ENCODE peak calls at places on chromosomes 6 and 20, in ten cellular contexts. One of them, this sample, is unnamed. For H3K36me3, the result is how much of the 10 kb centered on the place peaks cover.

GRCh38 chr20:63192721-63193120 is 23.2 kb downstream of the YTHDF1 start:
- DNase-seq in spleen: no peak
- DNase-seq in right atrium auricular region: no peak
- DNase-seq in stomach: no peak
- DNase-seq in neuronal stem cell: no peak
- DNase-seq in GM23338: no peak
- DNase-seq in endodermal cell: no peak
- DNase-seq in right lobe of liver: no peak
- DNase-seq in breast epithelium: no peak
- DNase-seq in pancreas: no peak
- DNase-seq in this sample: peak

GRCh38 chr20:5569021-5569420 is 181.2 kb upstream of the SHLD1 start:
- DNase-seq in breast epithelium: no peak
- DNase-seq in right lobe of liver: no peak
- DNase-seq in GM23338: peak
- DNase-seq in pancreas: no peak
- DNase-seq in spleen: no peak
- DNase-seq in neuronal stem cell: no peak
- DNase-seq in right atrium auricular region: no peak
- DNase-seq in stomach: no peak
- DNase-seq in endodermal cell: no peak
- DNase-seq in this sample: no peak

GRCh38 chr6:160523223-160523622 is 140.9 kb downstream of the LPA start:
- DNase-seq in stomach: no peak
- DNase-seq in neuronal stem cell: no peak
- DNase-seq in right atrium auricular region: no peak
- DNase-seq in pancreas: no peak
- DNase-seq in right lobe of liver: no peak
- DNase-seq in breast epithelium: no peak
- DNase-seq in endodermal cell: no peak
- DNase-seq in GM23338: no peak
- DNase-seq in spleen: no peak
- DNase-seq in this sample: no peak

GRCh38 chr6:70672549-70672948 is 4.9 kb downstream of the SMAP1 start:
- DNase-seq in stomach: no peak
- DNase-seq in endodermal cell: no peak
- DNase-seq in spleen: no peak
- DNase-seq in right lobe of liver: no peak
- DNase-seq in neuronal stem cell: no peak
- DNase-seq in GM23338: no peak
- DNase-seq in breast epithelium: no peak
- DNase-seq in pancreas: no peak
- DNase-seq in right atrium auricular region: no peak
- DNase-seq in this sample: no peak

GRCh38 chr20:58244517-58245030 is 16.1 kb upstream of the ANKRD60 start:
- DNase-seq in right lobe of liver: no peak
- DNase-seq in right atrium auricular region: no peak
- DNase-seq in spleen: no peak
- DNase-seq in breast epithelium: no peak
- DNase-seq in endodermal cell: no peak
- DNase-seq in neuronal stem cell: no peak
- DNase-seq in GM23338: no peak
- DNase-seq in stomach: no peak
- DNase-seq in pancreas: no peak
- DNase-seq in this sample: peak

GRCh38 chr20:11001767-11002540 is 328.2 kb upstream of the JAG1 start:
- DNase-seq in breast epithelium: peak
- DNase-seq in spleen: no peak
- DNase-seq in neuronal stem cell: no peak
- DNase-seq in GM23338: no peak
- DNase-seq in right lobe of liver: no peak
- DNase-seq in endodermal cell: no peak
- DNase-seq in right atrium auricular region: no peak
- DNase-seq in pancreas: no peak
- DNase-seq in stomach: no peak
- DNase-seq in this sample: peak

GRCh38 chr20:3710703-3711417 is 1.5 kb downstream of the SIGLEC1 start:
- DNase-seq in GM23338: peak
- DNase-seq in pancreas: peak
- DNase-seq in breast epithelium: no peak
- DNase-seq in spleen: peak
- DNase-seq in right lobe of liver: peak
- DNase-seq in endodermal cell: peak
- DNase-seq in neuronal stem cell: peak
- DNase-seq in right atrium auricular region: peak
- DNase-seq in stomach: peak
- DNase-seq in this sample: no peak

GRCh38 chr6:154343473-154344308 is 12.9 kb downstream of the IPCEF1 start:
- DNase-seq in endodermal cell: peak
- DNase-seq in breast epithelium: peak
- DNase-seq in spleen: no peak
- DNase-seq in GM23338: peak
- DNase-seq in neuronal stem cell: no peak
- DNase-seq in right lobe of liver: no peak
- DNase-seq in right atrium auricular region: no peak
- DNase-seq in pancreas: peak
- DNase-seq in stomach: peak
- DNase-seq in this sample: no peak

GRCh38 chr6:9399916-9400315 is 964.6 kb upstream of the SLC35B3 start:
- DNase-seq in neuronal stem cell: no peak
- DNase-seq in right lobe of liver: no peak
- DNase-seq in pancreas: no peak
- DNase-seq in endodermal cell: no peak
- DNase-seq in right atrium auricular region: no peak
- DNase-seq in stomach: peak
- DNase-seq in spleen: no peak
- DNase-seq in GM23338: no peak
- DNase-seq in breast epithelium: no peak
- DNase-seq in this sample: no peak

GRCh38 chr6:153130515-153131036 is 506 bp downstream of the RGS17 start:
- DNase-seq in right lobe of liver: no peak
- DNase-seq in spleen: peak
- DNase-seq in breast epithelium: no peak
- DNase-seq in endodermal cell: peak
- DNase-seq in stomach: no peak
- DNase-seq in pancreas: peak
- DNase-seq in right atrium auricular region: no peak
- DNase-seq in neuronal stem cell: peak
- DNase-seq in GM23338: peak
- DNase-seq in this sample: no peak

GRCh38 chr20:60224914-60225313 is 266.7 kb downstream of the CDH26 start:
- DNase-seq in right atrium auricular region: peak
- DNase-seq in neuronal stem cell: no peak
- DNase-seq in stomach: no peak
- DNase-seq in pancreas: no peak
- DNase-seq in right lobe of liver: no peak
- DNase-seq in breast epithelium: no peak
- DNase-seq in spleen: no peak
- DNase-seq in endodermal cell: peak
- DNase-seq in GM23338: peak
- DNase-seq in this sample: no peak

GRCh38 chr6:130995783-130996447 is 67.1 kb downstream of the EPB41L2 start:
- DNase-seq in endodermal cell: no peak
- DNase-seq in GM23338: no peak
- DNase-seq in right atrium auricular region: no peak
- DNase-seq in neuronal stem cell: no peak
- DNase-seq in pancreas: no peak
- DNase-seq in spleen: no peak
- DNase-seq in right lobe of liver: no peak
- DNase-seq in stomach: no peak
- DNase-seq in breast epithelium: no peak
- DNase-seq in this sample: no peak

GRCh38 chr6:87391334-87391733 is 16.4 kb upstream of the CFAP206 start:
- DNase-seq in right atrium auricular region: no peak
- DNase-seq in endodermal cell: peak
- DNase-seq in pancreas: no peak
- DNase-seq in neuronal stem cell: peak
- DNase-seq in stomach: no peak
- DNase-seq in right lobe of liver: peak
- DNase-seq in GM23338: peak
- DNase-seq in breast epithelium: no peak
- DNase-seq in spleen: no peak
- DNase-seq in this sample: no peak

GRCh38 chr6:96675617-96676016 is 112.7 kb downstream of the FHL5 start:
- DNase-seq in stomach: no peak
- DNase-seq in spleen: no peak
- DNase-seq in breast epithelium: no peak
- DNase-seq in endodermal cell: no peak
- DNase-seq in right atrium auricular region: no peak
- DNase-seq in pancreas: no peak
- DNase-seq in neuronal stem cell: no peak
- DNase-seq in GM23338: no peak
- DNase-seq in right lobe of liver: no peak
- DNase-seq in this sample: no peak

GRCh38 chr6:139154885-139155547 is 20.1 kb downstream of the HECA start:
- DNase-seq in right lobe of liver: no peak
- DNase-seq in endodermal cell: no peak
- DNase-seq in GM23338: no peak
- DNase-seq in right atrium auricular region: no peak
- DNase-seq in stomach: no peak
- DNase-seq in pancreas: no peak
- DNase-seq in neuronal stem cell: no peak
- DNase-seq in breast epithelium: no peak
- DNase-seq in spleen: no peak
- DNase-seq in this sample: no peak

DNA sequence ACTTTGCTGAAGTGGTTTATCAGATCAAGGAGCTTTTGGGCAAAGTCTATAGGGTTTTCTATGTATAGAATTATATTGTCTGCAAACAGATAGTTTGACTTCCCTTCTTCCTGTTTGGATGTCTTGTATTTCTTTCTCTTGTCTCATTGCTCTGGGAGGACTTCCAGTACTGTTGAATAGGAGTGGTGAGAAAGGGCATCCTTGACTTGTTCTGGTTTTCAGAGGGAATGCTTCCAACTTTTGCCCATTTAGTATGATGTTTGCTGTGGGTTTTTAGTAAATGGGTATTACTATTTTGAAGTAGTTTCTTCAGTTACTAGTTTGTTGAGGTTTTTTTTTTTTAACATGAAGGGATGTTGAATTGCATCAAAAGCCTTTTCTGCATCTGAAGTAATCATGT is 36.1 kb downstream of the KCNS1 start:
- DNase-seq in spleen: no peak
- DNase-seq in neuronal stem cell: no peak
- DNase-seq in GM23338: no peak
- DNase-seq in right atrium auricular region: no peak
- DNase-seq in stomach: no peak
- DNase-seq in endodermal cell: no peak
- DNase-seq in pancreas: no peak
- DNase-seq in right lobe of liver: no peak
- DNase-seq in breast epithelium: no peak
- DNase-seq in this sample: no peak
- H3K27ac ChIP-seq in spleen: no peak
- H3K27ac ChIP-seq in neuronal stem cell: no peak
- H3K27ac ChIP-seq in GM23338: no peak
- H3K27ac ChIP-seq in right atrium auricular region: no peak
- H3K27ac ChIP-seq in stomach: no peak
- H3K27ac ChIP-seq in endodermal cell: no peak
- H3K27ac ChIP-seq in pancreas: no peak
- H3K27ac ChIP-seq in right lobe of liver: no peak
- H3K27ac ChIP-seq in breast epithelium: no peak
- H3K27ac ChIP-seq in this sample: no peak

GRCh38 chr20:38951611-38952010 is 10.5 kb upstream of the DHX35 start:
- DNase-seq in endodermal cell: no peak
- DNase-seq in spleen: no peak
- DNase-seq in pancreas: no peak
- DNase-seq in right atrium auricular region: no peak
- DNase-seq in neuronal stem cell: no peak
- DNase-seq in right lobe of liver: no peak
- DNase-seq in breast epithelium: no peak
- DNase-seq in GM23338: no peak
- DNase-seq in stomach: no peak
- DNase-seq in this sample: no peak
- H3K36me3 ChIP-seq in endodermal cell: half or more
- H3K36me3 ChIP-seq in spleen: under half
- H3K36me3 ChIP-seq in pancreas: under half
- H3K36me3 ChIP-seq in right atrium auricular region: under half
- H3K36me3 ChIP-seq in neuronal stem cell: under half
- H3K36me3 ChIP-seq in right lobe of liver: under half
- H3K36me3 ChIP-seq in breast epithelium: under half
- H3K36me3 ChIP-seq in GM23338: under half
- H3K36me3 ChIP-seq in stomach: under half
- H3K36me3 ChIP-seq in this sample: half or more

GRCh38 chr20:41604002-41604401 is 14.2 kb downstream of the CHD6 start:
- DNase-seq in right lobe of liver: no peak
- DNase-seq in neuronal stem cell: no peak
- DNase-seq in endodermal cell: no peak
- DNase-seq in GM23338: no peak
- DNase-seq in stomach: no peak
- DNase-seq in spleen: no peak
- DNase-seq in right atrium auricular region: no peak
- DNase-seq in pancreas: no peak
- DNase-seq in breast epithelium: no peak
- DNase-seq in this sample: no peak
- H3K27ac ChIP-seq in right lobe of liver: no peak
- H3K27ac ChIP-seq in neuronal stem cell: no peak
- H3K27ac ChIP-seq in endodermal cell: no peak
- H3K27ac ChIP-seq in GM23338: no peak
- H3K27ac ChIP-seq in stomach: no peak
- H3K27ac ChIP-seq in spleen: no peak
- H3K27ac ChIP-seq in right atrium auricular region: no peak
- H3K27ac ChIP-seq in pancreas: no peak
- H3K27ac ChIP-seq in breast epithelium: no peak
- H3K27ac ChIP-seq in this sample: no peak

GRCh38 chr20:35454881-35455609 is at the start of gene CEP250:
- DNase-seq in stomach: peak
- DNase-seq in right atrium auricular region: peak
- DNase-seq in endodermal cell: peak
- DNase-seq in pancreas: peak
- DNase-seq in spleen: peak
- DNase-seq in right lobe of liver: peak
- DNase-seq in breast epithelium: peak
- DNase-seq in neuronal stem cell: peak
- DNase-seq in GM23338: peak
- DNase-seq in this sample: peak
- H3K36me3 ChIP-seq in stomach: under half
- H3K36me3 ChIP-seq in right atrium auricular region: under half
- H3K36me3 ChIP-seq in endodermal cell: under half
- H3K36me3 ChIP-seq in pancreas: under half
- H3K36me3 ChIP-seq in spleen: under half
- H3K36me3 ChIP-seq in right lobe of liver: under half
- H3K36me3 ChIP-seq in breast epithelium: under half
- H3K36me3 ChIP-seq in neuronal stem cell: under half
- H3K36me3 ChIP-seq in GM23338: under half
- H3K36me3 ChIP-seq in this sample: under half